ENCODE peak calls at places on chromosomes 2 and 18, in seven cellular contexts. Z is uterus, C is breast epithelium, X is body of pancreas, F is Peyer's patch, P is K562, H is transverse colon. G is an unnamed sample.

GRCh38 chr2:220653776-220654175 is 918.3 kb downstream of the EPHA4 start:
- DNase-seq in Z (no peak), C (no peak), X (no peak), F (no peak), P (no peak), H (no peak), G (no peak)

GRCh38 chr18:49431563-49431962 is 28.9 kb downstream of the DYM start:
- DNase-seq in Z (no peak), C (no peak), X (no peak), F (no peak), P (no peak), H (no peak), G (no peak)

GRCh38 chr18:2923464-2923863 is 76.7 kb downstream of the EMILIN2 start:
- DNase-seq in Z (no peak), C (no peak), X (no peak), F (no peak), P (no peak), H (no peak), G (no peak)

GRCh38 chr2:134568413-134568812 is 150.4 kb downstream of the TMEM163 start:
- DNase-seq in Z (no peak), C (no peak), X (no peak), F (no peak), P (no peak), H (no peak), G (no peak)

GRCh38 chr2:188561473-188561979 is 269.9 kb downstream of the GULP1 start:
- DNase-seq in Z (no peak), C (no peak), X (no peak), F (peak), P (no peak), H (no peak), G (no peak)

GRCh38 chr2:41710944-41711343 is 336.9 kb upstream of the PKDCC start:
- DNase-seq in Z (no peak), C (no peak), X (no peak), F (no peak), P (no peak), H (no peak), G (no peak)

GRCh38 chr2:143839456-143839855 is 680.5 kb downstream of the ZEB2 start:
- DNase-seq in Z (no peak), C (no peak), X (no peak), F (no peak), P (no peak), H (no peak), G (no peak)

GRCh38 chr2:10467401-10467800 is 19.3 kb upstream of the ODC1 start:
- DNase-seq in Z (no peak), C (no peak), X (no peak), F (no peak), P (no peak), H (no peak), G (no peak)

GRCh38 chr2:37414470-37414949 is 70.1 kb downstream of the QPCT start:
- DNase-seq in Z (peak), C (no peak), X (no peak), F (no peak), P (peak), H (no peak), G (no peak)

GRCh38 chr2:130850788-130851623 is 14.3 kb downstream of the ARHGEF4 start:
- DNase-seq in Z (no peak), C (no peak), X (no peak), F (no peak), P (no peak), H (no peak), G (no peak)

GRCh38 chr18:2223394-2223793 is 347.9 kb downstream of the METTL4 start:
- DNase-seq in Z (no peak), C (no peak), X (no peak), F (no peak), P (no peak), H (no peak), G (no peak)

DNA sequence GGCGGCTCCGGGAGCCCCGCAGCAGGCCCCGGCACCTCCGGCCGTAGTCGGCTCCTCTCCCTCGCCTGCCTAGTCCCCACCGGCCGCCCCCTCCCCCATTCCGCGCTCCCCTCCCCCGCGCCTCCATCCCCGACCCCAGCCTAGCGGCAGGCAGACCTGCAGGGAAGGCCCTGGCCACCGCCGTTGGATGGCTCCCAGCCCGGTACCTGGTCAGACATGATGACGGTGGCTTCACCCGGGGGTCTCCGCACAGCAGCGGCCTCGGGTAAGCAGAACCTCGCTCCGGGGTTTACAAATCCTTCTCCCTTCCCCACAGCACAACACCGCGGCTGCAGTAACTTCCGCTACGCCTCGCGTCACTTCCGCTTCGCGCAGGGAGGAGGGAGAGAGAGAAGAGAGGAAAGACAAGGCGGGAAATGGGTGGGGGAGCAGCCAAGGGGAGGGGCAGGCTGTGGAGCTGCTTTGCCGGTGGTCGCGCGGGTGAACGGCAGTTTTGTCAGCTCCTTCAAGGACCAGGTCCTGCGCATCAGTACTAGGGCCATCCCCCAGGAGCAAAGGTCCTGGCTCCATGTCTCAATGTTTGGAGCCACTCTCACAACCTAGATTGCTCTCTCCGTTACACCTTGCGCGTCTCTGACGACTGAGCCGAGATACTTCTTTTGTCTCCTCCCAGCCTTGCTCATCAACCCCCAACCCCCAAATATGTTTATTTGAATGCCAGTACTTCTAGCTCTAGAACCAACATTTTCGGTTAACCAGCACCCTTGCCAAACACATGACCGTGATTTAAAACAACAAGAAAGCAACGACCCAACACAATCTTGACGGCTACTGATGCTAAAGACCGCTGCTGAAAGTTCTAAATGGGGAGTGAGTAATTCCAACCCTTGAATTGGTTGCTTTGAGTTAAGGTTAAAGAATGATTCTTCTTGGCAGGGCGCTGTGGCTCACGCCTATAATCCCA is at the start of gene SUMO1:
- DNase-seq in Z (peak), C (peak), X (peak), F (peak), P (peak), H (peak), G (peak)
- TF ChIP-seq POLR2A in Z (peak), C (no peak), X (peak), F (peak), P (peak), H (peak), G (peak)

GRCh38 chr2:156023266-156023879 is 309.1 kb downstream of the NR4A2 start:
- DNase-seq in Z (no peak), C (no peak), X (no peak), F (no peak), P (no peak), H (no peak), G (no peak)

GRCh38 chr2:156021326-156022040 is 311.0 kb downstream of the NR4A2 start:
- DNase-seq in Z (no peak), C (no peak), X (no peak), F (no peak), P (no peak), H (no peak), G (no peak)

GRCh38 chr2:156019341-156019740 is 313.2 kb downstream of the NR4A2 start:
- DNase-seq in Z (no peak), C (no peak), X (no peak), F (no peak), P (no peak), H (no peak), G (no peak)

GRCh38 chr2:156017486-156017885 is 315.0 kb downstream of the NR4A2 start:
- DNase-seq in Z (no peak), C (no peak), X (no peak), F (no peak), P (no peak), H (no peak), G (no peak)
- TF ChIP-seq POLR2A in Z (no peak), C (no peak), X (no peak), F (no peak), P (no peak), H (no peak), G (no peak)

GRCh38 chr2:192194866-192195547 is at the start of gene TMEFF2:
- DNase-seq in Z (peak), C (peak), X (peak), F (peak), P (peak), H (peak), G (peak)
- TF ChIP-seq POLR2A in Z (no peak), C (no peak), X (no peak), F (no peak), P (no peak), H (no peak), G (no peak)

GRCh38 chr2:231514225-231514950 is 15.9 kb downstream of the NMUR1 start:
- DNase-seq in Z (peak), C (peak), X (peak), F (peak), P (peak), H (peak), G (peak)
- TF ChIP-seq POLR2A in Z (peak), C (peak), X (peak), F (peak), P (peak), H (peak), G (peak)

DNA sequence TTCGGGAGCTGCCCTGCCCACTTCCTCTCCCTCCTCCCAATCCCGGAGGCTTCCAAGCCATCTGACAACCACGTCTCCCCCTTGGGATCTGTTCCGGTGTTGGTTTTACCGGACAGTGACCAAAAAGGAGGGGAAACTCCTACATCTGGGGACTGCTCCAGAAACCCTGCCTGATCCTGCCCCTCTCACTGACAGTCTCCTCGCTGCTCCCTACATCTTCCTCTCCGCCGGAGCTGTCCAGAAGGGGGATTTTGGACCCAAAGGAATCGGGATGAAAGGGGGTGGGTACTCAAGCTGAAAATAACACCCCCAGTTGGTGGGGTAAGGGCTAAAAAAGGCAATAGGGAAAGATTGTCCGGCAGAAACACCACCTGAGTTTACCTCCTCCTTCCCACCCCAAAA is 1.5 kb downstream of the INO80D start:
- DNase-seq in Z (peak), C (peak), X (peak), F (peak), P (peak), H (peak), G (peak)
- TF ChIP-seq POLR2A in Z (peak), C (peak), X (peak), F (peak), P (peak), H (peak), G (peak)

GRCh38 chr18:27124196-27124595 is 60.9 kb downstream of the CHST9 start:
- DNase-seq in Z (no peak), C (no peak), X (no peak), F (no peak), P (no peak), H (no peak), G (no peak)

GRCh38 chr18:27121108-27121507 is 64.0 kb downstream of the CHST9 start:
- DNase-seq in Z (no peak), C (no peak), X (no peak), F (no peak), P (no peak), H (no peak), G (no peak)

GRCh38 chr18:27114842-27115241 is 70.3 kb downstream of the CHST9 start:
- DNase-seq in Z (no peak), C (no peak), X (no peak), F (no peak), P (no peak), H (no peak), G (no peak)

GRCh38 chr18:27118964-27119363 is 66.1 kb downstream of the CHST9 start:
- DNase-seq in Z (no peak), C (no peak), X (no peak), F (no peak), P (no peak), H (no peak), G (no peak)

GRCh38 chr18:27120246-27120645 is 64.9 kb downstream of the CHST9 start:
- DNase-seq in Z (no peak), C (no peak), X (no peak), F (no peak), P (no peak), H (no peak), G (no peak)
- TF ChIP-seq POLR2A in Z (no peak), C (no peak), X (no peak), F (no peak), P (no peak), H (no peak), G (no peak)